ENCODE peak calls at places on chromosome 6, in four cellular contexts. J is HCT116, A is HepG2, V is SK-N-SH. X is an unnamed sample. For H3K4me1, the result is how much of the 10 kb centered on the place peaks cover.

GRCh38 chr6:118618676-118619377 is 32.6 kb downstream of the CEP85L start:
- DNase-seq in J (peak), A (peak), V (peak), X (peak)

GRCh38 chr6:89298680-89299450 is 16.2 kb downstream of the GABRR2 start:
- DNase-seq in J (peak), A (peak), V (no peak), X (peak)

GRCh38 chr6:3741477-3741871 is 10.0 kb downstream of the PXDC1 start:
- DNase-seq in J (no peak), A (no peak), V (no peak), X (no peak)

GRCh38 chr6:158711264-158711663 is 61.4 kb downstream of the SYTL3 start:
- DNase-seq in J (no peak), A (no peak), V (no peak), X (no peak)

GRCh38 chr6:108156180-108156937 is 9.5 kb upstream of the NR2E1 start:
- DNase-seq in J (no peak), A (peak), V (no peak), X (no peak)

GRCh38 chr6:166318227-166318626 is 10.0 kb upstream of the PRR18 start:
- DNase-seq in J (no peak), A (no peak), V (no peak), X (no peak)

GRCh38 chr6:150201791-150202329 is 59.0 kb downstream of the PPP1R14C start:
- DNase-seq in J (no peak), A (no peak), V (no peak), X (no peak)

GRCh38 chr6:68572525-68572924 is 62.6 kb upstream of the ADGRB3 start:
- DNase-seq in J (no peak), A (peak), V (peak), X (no peak)

GRCh38 chr6:155254139-155254538 is 9.7 kb upstream of the CLDN20 start:
- DNase-seq in J (no peak), A (no peak), V (no peak), X (no peak)

GRCh38 chr6:38715016-38715809 is at the start of gene DNAH8:
- DNase-seq in J (no peak), A (no peak), V (peak), X (no peak)

GRCh38 chr6:134296762-134297161 is 21.1 kb downstream of the SGK1 start:
- DNase-seq in J (no peak), A (no peak), V (no peak), X (no peak)

GRCh38 chr6:15313367-15313766 is 67.5 kb downstream of the JARID2 start:
- DNase-seq in J (no peak), A (no peak), V (no peak), X (no peak)

GRCh38 chr6:31861150-31861549 is 1.5 kb downstream of the NEU1 start:
- DNase-seq in J (no peak), A (no peak), V (no peak), X (no peak)

GRCh38 chr6:23568292-23568691 is 557.7 kb upstream of the NRSN1 start:
- DNase-seq in J (no peak), A (no peak), V (no peak), X (no peak)

GRCh38 chr6:90416322-90416721 is 119.7 kb upstream of the BACH2 start:
- DNase-seq in J (no peak), A (no peak), V (no peak), X (no peak)

GRCh38 chr6:26045939-26046368 is 41.3 kb upstream of the HFE start:
- DNase-seq in J (no peak), A (peak), V (no peak), X (no peak)

GRCh38 chr6:151118453-151119123 is 121.2 kb upstream of the AKAP12 start:
- DNase-seq in J (no peak), A (peak), V (no peak), X (no peak)

GRCh38 chr6:150835620-150836019 is 29.9 kb upstream of the MTHFD1L start:
- DNase-seq in J (peak), A (no peak), V (no peak), X (no peak)

GRCh38 chr6:54053893-54054391 is 57.3 kb upstream of the MLIP start:
- DNase-seq in J (peak), A (no peak), V (no peak), X (peak)

GRCh38 chr6:127459231-127459641 is at the start of gene KIAA0408:
- DNase-seq in J (no peak), A (no peak), V (no peak), X (peak)

GRCh38 chr6:159761135-159761872 is 541 bp upstream of the ACAT2 start:
- DNase-seq in J (no peak), A (peak), V (peak), X (peak)

GRCh38 chr6:131980791-131981623 is 29.8 kb upstream of the CCN2 start:
- DNase-seq in J (no peak), A (peak), V (no peak), X (peak)

GRCh38 chr6:40251609-40252008 is 317.3 kb upstream of the MOCS1 start:
- DNase-seq in J (no peak), A (no peak), V (no peak), X (no peak)

DNA sequence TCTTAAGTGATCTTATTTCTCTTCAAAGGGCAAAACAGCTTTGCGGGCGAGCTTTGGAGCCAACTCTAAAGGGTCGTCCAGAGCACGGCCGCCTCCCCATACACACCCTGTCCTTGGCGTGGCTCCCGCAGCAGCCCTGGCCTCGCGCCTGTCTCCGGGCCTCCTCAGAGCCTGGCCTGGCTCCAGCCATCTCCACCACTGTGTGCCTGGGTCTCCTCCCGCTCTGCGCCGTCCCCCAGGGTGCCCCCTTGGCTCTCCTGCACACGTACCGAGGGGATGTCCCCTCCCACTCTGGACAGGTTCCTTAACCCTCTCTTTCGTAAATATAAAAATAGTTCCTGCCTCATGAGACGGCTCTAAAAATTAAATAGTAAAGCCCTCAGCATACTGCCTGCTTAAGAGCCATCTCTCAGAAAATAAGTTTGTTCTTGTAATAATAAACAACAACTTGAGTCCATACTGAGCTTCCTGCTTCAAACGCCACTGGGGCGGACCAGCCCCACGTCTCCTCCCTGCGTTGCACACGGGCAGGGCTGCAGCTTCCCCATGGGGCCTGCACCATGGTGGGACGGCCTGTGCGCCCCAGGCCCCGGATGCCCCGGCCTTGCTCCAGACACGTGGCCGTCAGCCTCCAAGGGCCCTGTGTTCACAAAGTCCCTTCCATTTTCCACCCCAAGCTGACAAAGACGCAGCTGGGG is 226.2 kb downstream of the TTLL2 start:
- DNase-seq in J (no peak), A (no peak), V (no peak), X (peak)
- TF ChIP-seq POLR2AphosphoS5 in J (no peak), A (no peak), V (no peak), X (no peak)

GRCh38 chr6:144327081-144327480 is 41.9 kb downstream of the UTRN start:
- DNase-seq in J (no peak), A (no peak), V (no peak), X (peak)
- H3K4me1 ChIP-seq in J (under half), A (half or more), V (under half), X (under half)

GRCh38 chr6:169141706-169142705 is 111.6 kb downstream of the THBS2 start:
- DNase-seq in J (no peak), A (no peak), V (no peak), X (no peak)
- TF ChIP-seq POLR2AphosphoS5 in J (no peak), A (no peak), V (no peak), X (no peak)

DNA sequence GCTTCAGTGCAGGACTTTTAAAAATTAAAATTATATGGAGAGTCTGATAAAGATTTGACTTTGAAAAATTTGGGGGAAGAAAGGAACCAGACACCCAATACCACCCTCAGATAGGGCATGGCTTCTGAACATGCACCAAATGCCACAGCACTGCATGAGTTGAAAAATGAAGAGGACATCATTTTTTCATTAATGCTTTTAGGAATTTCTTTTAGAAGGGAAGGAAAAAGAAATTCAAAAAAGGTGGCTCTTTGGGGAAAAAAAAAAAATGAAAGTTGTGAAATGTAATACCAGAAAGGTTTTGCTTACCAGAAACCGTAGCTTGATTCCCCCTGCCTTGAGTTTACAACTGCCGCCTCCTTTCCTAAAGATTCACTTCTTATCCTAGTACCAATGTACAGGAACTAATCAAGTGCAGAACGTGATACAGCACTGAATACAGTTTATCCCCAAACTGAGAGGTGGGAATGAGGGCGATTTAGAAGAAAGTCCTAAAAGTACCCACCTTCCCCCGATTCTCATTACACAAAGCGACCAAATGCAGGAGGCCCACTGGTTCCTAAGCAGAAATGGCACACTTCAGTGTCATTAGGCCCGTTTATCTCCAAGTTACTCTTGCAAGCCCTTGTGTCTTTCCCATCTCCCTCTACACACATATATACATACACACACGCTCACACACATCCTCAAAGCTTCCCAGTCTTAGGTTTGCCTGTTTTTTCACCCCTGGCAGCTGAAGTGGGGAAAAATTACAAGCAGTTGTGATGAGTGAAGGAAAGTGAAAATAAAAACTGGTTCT is 2.8 kb downstream of the PPP1R10 start:
- DNase-seq in J (no peak), A (no peak), V (no peak), X (peak)
- H3K4me1 ChIP-seq in J (under half), A (under half), V (under half), X (under half)